ENCODE peak calls at places on chromosomes 3 and 15, in seven cellular contexts. Q is adrenal gland; W is CD8-positive, alpha-beta memory T cell; J is cardiac muscle cell; V is SJSA1; O is ovary; R is Panc1. L is an unnamed sample.

GRCh38 chr3:52070724-52071621 is 14.6 kb upstream of the DUSP7 start:
- DNase-seq in J (no peak), O (no peak), W (no peak), R (no peak), Q (no peak), V (no peak), L (no peak)

GRCh38 chr3:51983578-51984268 is 388 bp downstream of the ACY1 start:
- DNase-seq in J (no peak), V (no peak), Q (no peak), O (no peak), W (no peak), R (no peak), L (no peak)

GRCh38 chr3:49422379-49423248 is at the start of gene AMT:
- DNase-seq in W (no peak), J (peak), V (no peak), Q (no peak), R (no peak), O (no peak), L (no peak)

GRCh38 chr15:98647026-98647773 is 1.1 kb upstream of the IGF1R start:
- DNase-seq in R (peak), J (peak), Q (peak), V (peak), W (peak), O (peak), L (peak)

GRCh38 chr3:68666409-68667193 is 265.7 kb downstream of the TAFA4 start:
- DNase-seq in R (no peak), W (no peak), Q (no peak), J (no peak), O (no peak), V (no peak), L (no peak)

GRCh38 chr3:175392653-175393052 is 533.5 kb downstream of the NAALADL2 start:
- DNase-seq in W (no peak), O (no peak), Q (no peak), J (peak), R (no peak), V (no peak), L (no peak)

GRCh38 chr3:16290007-16290826 is 25.2 kb downstream of the OXNAD1 start:
- DNase-seq in W (peak), O (peak), V (peak), R (peak), J (peak), Q (peak), L (peak)

GRCh38 chr3:141663993-141664392 is 74.1 kb upstream of the RNF7 start:
- DNase-seq in O (peak), W (no peak), V (no peak), J (peak), R (no peak), Q (peak), L (no peak)

GRCh38 chr15:93049914-93050534 is 39.0 kb downstream of the RGMA start:
- DNase-seq in V (no peak), R (no peak), J (no peak), O (no peak), W (no peak), Q (no peak), L (peak)

GRCh38 chr3:38029400-38030125 is at the start of gene PLCD1:
- DNase-seq in Q (peak), V (peak), W (peak), O (peak), R (no peak), J (peak), L (no peak)
- H3K27ac ChIP-seq in Q (peak), V (no peak), W (peak), O (peak), R (no peak), J (no peak), L (no peak)

GRCh38 chr3:25572919-25573385 is 91.8 kb downstream of the TOP2B start:
- DNase-seq in V (peak), O (no peak), Q (no peak), R (no peak), J (peak), W (no peak), L (no peak)

GRCh38 chr3:25575001-25575400 is 89.7 kb downstream of the TOP2B start:
- DNase-seq in O (no peak), R (no peak), J (no peak), W (no peak), Q (no peak), V (no peak), L (no peak)

GRCh38 chr3:25573386-25574171 is 91.1 kb downstream of the TOP2B start:
- DNase-seq in J (no peak), R (no peak), O (no peak), Q (no peak), W (no peak), V (peak), L (no peak)

GRCh38 chr3:25576146-25576545 is 88.6 kb downstream of the TOP2B start:
- DNase-seq in O (no peak), J (no peak), V (no peak), W (no peak), Q (no peak), R (no peak), L (no peak)

GRCh38 chr3:25574172-25574765 is 90.4 kb downstream of the TOP2B start:
- DNase-seq in R (no peak), J (no peak), W (no peak), Q (no peak), V (no peak), O (no peak), L (no peak)
- H3K27ac ChIP-seq in R (no peak), J (peak), W (no peak), Q (no peak), V (peak), O (no peak), L (no peak)

DNA sequence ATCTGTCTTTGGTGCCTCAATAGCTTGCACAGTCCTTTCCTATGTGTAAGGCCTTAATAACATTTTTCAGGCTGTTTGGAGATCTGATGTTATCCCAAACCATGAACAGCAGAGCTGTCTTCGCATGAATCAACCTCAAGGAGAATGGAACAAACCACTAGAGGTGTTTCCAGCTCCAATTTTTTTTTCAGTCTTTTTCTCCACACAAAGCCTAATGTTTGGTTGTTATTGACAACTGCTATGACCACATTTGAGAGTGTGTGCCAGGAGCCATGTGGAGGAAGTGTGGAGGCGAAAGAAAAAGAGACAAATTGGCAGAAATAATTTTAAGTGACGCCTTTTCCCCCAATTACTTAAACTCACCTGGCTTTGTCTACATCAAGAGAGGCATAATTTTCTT is 38.7 kb downstream of the RTP4 start:
- DNase-seq in O (no peak), W (no peak), V (no peak), R (no peak), J (peak), Q (no peak), L (no peak)
- H3K27ac ChIP-seq in O (no peak), W (no peak), V (no peak), R (peak), J (no peak), Q (no peak), L (no peak)

GRCh38 chr3:22117751-22118346 is 366.8 kb upstream of the ZNF385D start:
- DNase-seq in W (no peak), R (peak), Q (no peak), V (no peak), O (no peak), J (peak), L (no peak)

GRCh38 chr3:22118542-22118941 is 367.5 kb upstream of the ZNF385D start:
- DNase-seq in R (no peak), V (no peak), O (no peak), W (no peak), Q (no peak), J (no peak), L (no peak)

GRCh38 chr3:22122567-22122966 is 371.6 kb upstream of the ZNF385D start:
- DNase-seq in O (no peak), J (no peak), R (no peak), V (no peak), Q (no peak), W (no peak), L (no peak)

GRCh38 chr3:22117091-22117490 is 366.1 kb upstream of the ZNF385D start:
- DNase-seq in J (peak), V (no peak), W (no peak), R (no peak), O (no peak), Q (no peak), L (no peak)

DNA sequence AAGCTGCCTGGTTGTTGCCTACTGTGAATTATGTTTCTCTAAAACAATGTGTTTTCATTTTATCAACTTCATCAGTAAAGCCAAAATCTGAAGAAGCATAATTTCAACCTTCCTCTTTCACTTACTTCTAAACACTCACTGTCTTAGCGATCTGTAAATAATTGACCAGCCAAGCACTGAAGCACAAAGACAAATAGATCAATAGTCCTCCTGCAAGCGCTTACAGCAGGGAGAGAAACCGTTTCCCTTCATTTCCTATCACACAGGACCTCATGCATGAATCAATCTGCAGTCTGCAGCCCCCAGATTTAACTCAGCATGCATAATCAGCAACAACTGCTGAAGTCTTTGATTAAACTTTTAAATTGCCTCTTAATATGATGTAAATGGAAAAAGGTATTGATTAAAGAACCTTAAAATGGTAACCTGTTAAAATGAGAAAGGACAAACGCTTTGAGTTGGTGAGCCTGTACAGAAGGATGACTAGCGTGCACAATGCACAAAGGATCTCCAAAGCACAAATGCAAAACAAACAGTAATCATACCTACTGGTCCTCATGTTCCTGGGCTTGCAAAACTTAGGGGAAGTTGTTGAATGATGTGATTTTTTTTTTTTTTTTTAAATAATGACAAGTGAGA is 370.2 kb upstream of the ZNF385D start:
- DNase-seq in W (no peak), O (no peak), J (no peak), Q (no peak), V (no peak), R (no peak), L (no peak)
- H3K27ac ChIP-seq in W (no peak), O (no peak), J (no peak), Q (no peak), V (no peak), R (no peak), L (no peak)

GRCh38 chr3:194141415-194142155 is 5.6 kb downstream of the HES1 start:
- DNase-seq in W (peak), V (peak), Q (peak), J (peak), R (no peak), O (peak), L (peak)
- H3K27ac ChIP-seq in W (peak), V (peak), Q (peak), J (peak), R (peak), O (peak), L (no peak)

GRCh38 chr15:80730931-80731330 is 35.8 kb downstream of the ABHD17C start:
- DNase-seq in Q (peak), V (no peak), W (no peak), R (no peak), J (no peak), O (no peak), L (no peak)
- H3K27ac ChIP-seq in Q (peak), V (no peak), W (no peak), R (no peak), J (no peak), O (no peak), L (no peak)

GRCh38 chr3:146164506-146164905 is 3.5 kb upstream of the PLOD2 start:
- DNase-seq in V (no peak), W (no peak), J (no peak), Q (no peak), R (no peak), O (no peak), L (no peak)

GRCh38 chr3:146164951-146165350 is 4.0 kb upstream of the PLOD2 start:
- DNase-seq in V (no peak), W (no peak), J (no peak), O (no peak), R (no peak), Q (no peak), L (no peak)

GRCh38 chr3:146164071-146164470 is 3.1 kb upstream of the PLOD2 start:
- DNase-seq in O (no peak), V (no peak), J (no peak), Q (no peak), W (no peak), R (no peak), L (no peak)

GRCh38 chr3:146162561-146162960 is 1.6 kb upstream of the PLOD2 start:
- DNase-seq in O (peak), V (peak), W (no peak), J (no peak), Q (no peak), R (no peak), L (no peak)

GRCh38 chr3:146163584-146163983 is 2.6 kb upstream of the PLOD2 start:
- DNase-seq in O (no peak), V (peak), J (peak), Q (no peak), R (peak), W (no peak), L (no peak)
- H3K27ac ChIP-seq in O (no peak), V (peak), J (no peak), Q (no peak), R (peak), W (no peak), L (no peak)

GRCh38 chr3:123758081-123758564 is 126.0 kb downstream of the MYLK start:
- DNase-seq in O (no peak), Q (no peak), W (no peak), J (no peak), R (no peak), V (peak), L (no peak)
- H3K27ac ChIP-seq in O (no peak), Q (no peak), W (no peak), J (no peak), R (no peak), V (peak), L (no peak)

GRCh38 chr3:196067439-196067838 is 14.5 kb downstream of the TFRC start:
- DNase-seq in V (no peak), O (no peak), J (no peak), R (no peak), W (no peak), Q (no peak), L (no peak)

GRCh38 chr3:196072313-196072712 is 9.6 kb downstream of the TFRC start:
- DNase-seq in W (no peak), V (no peak), R (no peak), O (no peak), Q (no peak), J (no peak), L (no peak)

GRCh38 chr3:196075013-196075412 is 6.9 kb downstream of the TFRC start:
- DNase-seq in R (no peak), J (no peak), Q (no peak), V (no peak), W (no peak), O (no peak), L (no peak)

GRCh38 chr3:196076721-196077120 is 5.2 kb downstream of the TFRC start:
- DNase-seq in Q (no peak), J (no peak), O (no peak), V (no peak), R (no peak), W (no peak), L (no peak)

GRCh38 chr3:196073188-196073838 is 8.6 kb downstream of the TFRC start:
- DNase-seq in O (peak), V (peak), Q (peak), W (peak), J (peak), R (no peak), L (peak)
- H3K27ac ChIP-seq in O (no peak), V (no peak), Q (no peak), W (no peak), J (no peak), R (no peak), L (no peak)

GRCh38 chr15:64772964-64773363 is 2.4 kb downstream of the RBPMS2 start:
- DNase-seq in W (no peak), O (no peak), Q (no peak), R (no peak), V (no peak), J (no peak), L (no peak)
- H3K27ac ChIP-seq in W (no peak), O (no peak), Q (no peak), R (no peak), V (no peak), J (peak), L (no peak)